ENCODE peak calls at places on chromosomes 11 and 22, in four cellular contexts. D is lung, C is tibial artery, A is right atrium auricular region. E is an unnamed sample.
A peak's percentile ranks its signal among the peaks of the same experiment; 100 is the strongest.

GRCh38 chr11:58907780-58908179 is 31.5 kb upstream of the GLYATL1 start:
- DNase-seq in D (no peak), C (no peak), A (no peak), E (no peak)

GRCh38 chr11:36953986-36954385 is 355.9 kb upstream of the RAG2 start:
- DNase-seq in D (no peak), C (no peak), A (no peak), E (no peak)

GRCh38 chr11:765025-765801 is 12.1 kb downstream of the GATD1 start:
- DNase-seq in D (no peak), C (no peak), A (no peak), E (no peak)

GRCh38 chr22:37229805-37230672 is 14.0 kb downstream of the RAC2 start:
- DNase-seq in D (peak; percentile 56), C (peak; percentile 44), A (no peak), E (no peak)

GRCh38 chr11:65962136-65962564 is 616 bp downstream of the SART1 start:
- DNase-seq in D (no peak), C (no peak), A (no peak), E (no peak)

GRCh38 chr11:19714387-19715363 is 2.0 kb downstream of the NAV2 start:
- DNase-seq in D (peak; percentile 42), C (peak; percentile 79), A (peak; percentile 71), E (peak; percentile 56)

GRCh38 chr11:120774591-120775386 is 249.1 kb upstream of the TBCEL start:
- DNase-seq in D (no peak), C (no peak), A (peak; percentile 32), E (no peak)

GRCh38 chr22:30314918-30315317 is 11.8 kb downstream of the TBC1D10A start:
- DNase-seq in D (no peak), C (no peak), A (no peak), E (no peak)

GRCh38 chr11:69431893-69432738 is 49.3 kb upstream of the LINC01488 start:
- DNase-seq in D (no peak), C (no peak), A (no peak), E (no peak)

GRCh38 chr22:39318507-39319283 is 728 bp downstream of the RPL3 start:
- DNase-seq in D (no peak), C (no peak), A (no peak), E (no peak)

GRCh38 chr11:16669799-16670415 is 68.5 kb upstream of the C11orf58 start:
- DNase-seq in D (no peak), C (no peak), A (no peak), E (no peak)

GRCh38 chr11:47186076-47186936 is at the start of gene PACSIN3:
- DNase-seq in D (no peak), C (no peak), A (no peak), E (no peak)

GRCh38 chr22:36352775-36353507 is 34.8 kb downstream of the MYH9 start:
- DNase-seq in D (no peak), C (peak; percentile 86), A (peak; percentile 85), E (peak; percentile 69)

GRCh38 chr22:45458532-45458931 is 44.2 kb upstream of the FBLN1 start:
- DNase-seq in D (no peak), C (no peak), A (no peak), E (no peak)

GRCh38 chr11:45580399-45580798 is 85.0 kb downstream of the CHST1 start:
- DNase-seq in D (no peak), C (no peak), A (no peak), E (no peak)

GRCh38 chr11:34055218-34056000 is 3.9 kb downstream of the CAPRIN1 start:
- DNase-seq in D (no peak), C (no peak), A (no peak), E (no peak)
- H3K4me3 ChIP-seq in D (no peak overlapping the region), C (no peak overlapping the region), A (no peak overlapping the region), E (no peak overlapping the region)

DNA sequence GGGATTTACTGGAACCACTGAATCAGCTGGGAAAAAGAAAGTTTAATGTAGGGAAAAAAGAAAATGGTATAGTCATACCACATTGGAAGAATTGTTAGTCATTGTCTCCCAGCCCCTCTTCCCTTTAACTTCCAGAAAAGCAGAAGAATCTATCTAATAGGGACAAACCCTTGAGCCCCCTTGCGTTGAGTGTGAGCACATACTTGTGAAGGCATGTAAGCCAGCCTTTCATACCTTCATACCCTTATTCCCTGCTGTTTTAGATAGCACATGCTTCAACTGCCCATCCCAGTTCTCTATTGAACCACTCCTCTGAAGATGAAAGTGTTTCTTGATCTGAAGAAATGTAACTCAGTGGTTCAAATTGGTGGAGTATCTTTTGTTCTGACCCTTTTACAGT is 6.6 kb downstream of the TREH start:
- DNase-seq in D (no peak), C (peak; percentile 1), A (no peak), E (no peak)
- TF ChIP-seq CTCF in D (no peak), C (no peak), A (no peak), E (no peak)

DNA sequence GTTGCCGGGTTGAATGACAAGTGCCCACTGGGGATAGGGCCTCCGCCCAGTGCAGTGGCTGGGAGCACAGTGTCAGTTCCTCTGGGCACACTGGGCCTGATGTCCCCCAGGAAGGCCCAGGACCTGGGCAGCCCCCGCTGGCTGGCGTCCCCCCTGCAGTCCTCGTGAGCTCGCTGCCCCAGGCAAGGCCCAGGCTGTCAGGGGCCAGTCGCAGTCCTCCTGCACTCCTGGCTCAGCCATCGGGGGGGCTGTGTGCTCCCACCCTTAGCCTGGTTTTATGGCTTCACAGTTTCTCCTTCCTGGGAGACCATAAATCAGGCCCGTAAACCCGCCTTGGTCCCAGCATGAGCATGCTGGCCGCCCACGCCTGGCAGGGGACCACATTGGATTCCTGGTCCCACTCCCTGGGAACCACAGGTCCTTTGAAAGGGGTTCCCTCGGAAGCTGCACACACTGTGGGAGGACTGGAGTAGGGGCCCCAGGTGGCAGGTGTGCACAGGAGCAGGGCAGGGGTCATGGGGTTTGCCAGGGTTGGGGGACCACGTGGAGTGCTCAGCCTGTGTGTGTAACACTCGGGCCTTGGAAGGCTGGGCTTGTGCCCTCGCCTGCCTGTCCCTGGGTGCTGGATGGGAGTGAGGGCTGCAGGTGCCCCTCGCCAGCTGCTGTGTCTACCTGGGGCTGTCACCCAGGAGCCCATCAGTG is 113.6 kb downstream of the KCNQ1OT1 start:
- DNase-seq in D (peak; percentile 26), C (peak; percentile 15), A (no peak), E (peak; percentile 4)
- H3K4me3 ChIP-seq in D (no peak overlapping the region), C (no peak overlapping the region), A (no peak overlapping the region), E (no peak overlapping the region)

GRCh38 chr11:73333173-73333572 is 25.1 kb downstream of the ARHGEF17 start:
- DNase-seq in D (no peak), C (no peak), A (no peak), E (no peak)

GRCh38 chr11:73334244-73335203 is 26.4 kb downstream of the ARHGEF17 start:
- DNase-seq in D (peak; percentile 71), C (peak; percentile 89), A (peak; percentile 89), E (no peak)

GRCh38 chr11:73333626-73334199 is 25.6 kb downstream of the ARHGEF17 start:
- DNase-seq in D (no peak), C (no peak), A (no peak), E (no peak)

GRCh38 chr11:73330569-73331093 is 22.6 kb downstream of the ARHGEF17 start:
- DNase-seq in D (no peak), C (no peak), A (no peak), E (no peak)

DNA sequence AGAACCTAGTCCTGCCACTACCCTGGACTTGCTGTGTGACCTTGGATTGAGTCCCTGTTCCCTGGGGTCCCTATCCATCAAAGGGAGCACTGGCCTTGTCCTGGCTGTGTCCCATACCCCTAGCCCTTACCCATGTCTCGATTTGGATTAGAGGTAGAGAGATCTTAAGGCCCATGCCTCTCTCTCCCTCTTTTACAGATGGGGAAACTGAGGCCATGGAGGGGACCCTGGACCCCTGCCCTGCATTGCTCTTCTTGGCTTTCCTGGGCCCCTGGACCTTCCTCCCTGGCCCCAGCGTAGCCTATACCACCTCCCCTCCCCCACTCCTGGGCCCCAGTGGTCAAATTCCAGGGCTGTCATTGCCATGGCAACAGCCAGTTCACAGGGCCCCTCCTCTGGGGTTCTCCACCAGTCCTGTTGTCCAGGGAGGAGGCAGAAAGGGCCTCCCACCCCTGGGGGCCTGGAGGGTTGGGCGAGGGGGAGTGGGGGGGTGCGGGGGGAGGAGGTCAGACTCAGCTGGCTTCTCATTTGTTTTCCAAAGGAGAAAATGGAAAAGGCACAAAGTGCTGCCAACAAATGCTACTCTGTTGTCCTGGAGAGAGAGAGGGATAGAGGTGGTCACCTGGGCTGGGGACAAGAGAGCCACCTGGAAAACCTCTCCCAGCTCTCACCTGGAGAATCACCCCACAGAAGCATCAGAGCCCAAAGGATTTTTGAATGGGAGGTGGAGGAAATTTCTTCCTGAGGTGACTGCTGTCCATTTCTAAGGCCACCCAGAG is 23.3 kb downstream of the ARHGEF17 start:
- DNase-seq in D (no peak), C (no peak), A (no peak), E (no peak)
- TF ChIP-seq CTCF in D (no peak), C (no peak), A (no peak), E (no peak)

DNA sequence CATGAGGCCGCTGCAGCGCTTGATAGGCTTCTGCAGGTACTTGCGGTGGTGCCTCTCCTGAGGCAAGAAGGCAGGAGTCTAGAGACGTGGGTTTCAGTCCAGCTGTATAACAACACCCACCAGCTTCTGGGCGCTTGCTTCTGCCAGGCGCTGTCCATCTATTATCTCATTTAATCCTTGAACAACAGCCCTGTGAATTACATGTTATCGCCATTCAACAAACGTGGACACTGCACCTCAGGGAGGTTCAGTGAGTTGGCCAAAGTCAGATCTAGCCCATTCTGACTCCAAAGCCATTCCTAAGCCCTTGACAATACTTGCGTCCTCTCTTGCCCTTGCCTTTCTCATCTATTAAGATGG is 436 bp upstream of the FAM181B start:
- DNase-seq in D (no peak), C (no peak), A (no peak), E (no peak)
- H3K4me3 ChIP-seq in D (no peak overlapping the region), C (peak overlapping the region; percentile 70), A (peak overlapping the region; percentile 66), E (peak overlapping the region; percentile 51)

GRCh38 chr22:42637555-42637954 is 2.8 kb downstream of the ATP5MGL start:
- DNase-seq in D (no peak), C (no peak), A (no peak), E (no peak)
- TF ChIP-seq CTCF in D (no peak), C (no peak), A (no peak), E (no peak)

DNA sequence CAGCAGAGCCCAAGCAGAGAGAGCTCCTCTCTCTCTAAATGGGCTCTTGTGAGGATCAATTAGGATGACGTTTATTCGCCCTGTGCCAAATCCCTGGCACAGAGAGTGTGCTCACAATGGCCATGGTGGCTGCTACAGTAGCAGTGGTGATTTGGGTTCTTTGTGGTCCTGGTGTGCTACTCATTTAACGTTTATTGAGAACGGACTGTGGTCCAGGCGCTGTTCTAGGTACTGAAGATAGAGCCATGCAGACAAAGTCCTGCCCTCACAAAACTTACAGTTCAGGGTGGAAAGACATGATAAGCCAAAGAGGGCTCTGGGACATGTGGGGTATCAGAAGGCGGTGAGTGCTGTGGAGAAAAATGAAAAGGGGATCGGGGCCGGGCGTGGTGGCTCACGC is 5.3 kb downstream of the OTUB1 start:
- DNase-seq in D (no peak), C (no peak), A (no peak), E (no peak)
- H3K4me3 ChIP-seq in D (no peak overlapping the region), C (no peak overlapping the region), A (no peak overlapping the region), E (no peak overlapping the region)

E was measured in prostate gland.